ENCODE peak calls at places on chromosomes 6 and 20, in eight cellular contexts. T, Z, Q, W, X, K, U and L are unnamed samples.

GRCh38 chr6:16146527-16146955 is 17.7 kb downstream of the MYLIP start:
- DNase-seq in Q (no peak), X (no peak), W (peak; percentile 51), U (no peak), T (no peak), K (no peak), Z (no peak), L (peak; percentile 32)

GRCh38 chr20:6583134-6583738 is 184.2 kb upstream of the BMP2 start:
- DNase-seq in Q (no peak), K (peak; percentile 56), T (peak; percentile 32), X (peak; percentile 76), U (peak; percentile 65), W (peak; percentile 49), Z (peak; percentile 25), L (peak; percentile 46)

GRCh38 chr20:17541996-17542395 is 10.8 kb upstream of the BFSP1 start:
- DNase-seq in K (no peak), T (no peak), U (no peak), Z (no peak), W (peak; percentile 97), X (no peak), Q (no peak), L (no peak)

GRCh38 chr6:113998811-113999210 is 27.9 kb upstream of the HDAC2 start:
- DNase-seq in X (no peak), W (no peak), Z (no peak), U (no peak), K (no peak), T (no peak), Q (no peak), L (no peak)

GRCh38 chr6:109454483-109455160 is 950 bp downstream of the MICAL1 start:
- DNase-seq in T (peak; percentile 89), X (peak; percentile 45), Z (peak; percentile 48), K (peak; percentile 41), W (peak; percentile 20), U (no peak), Q (no peak), L (peak; percentile 38)

GRCh38 chr20:61353261-61353995 is 101.4 kb downstream of the CDH4 start:
- DNase-seq in Q (no peak), U (no peak), T (no peak), Z (no peak), X (no peak), W (peak; percentile 75), K (no peak), L (no peak)

GRCh38 chr6:33075568-33076405 is at the start of gene HLA-DPB1:
- DNase-seq in W (peak; percentile 32), T (peak; percentile 90), Z (peak; percentile 96), U (peak; percentile 33), X (peak; percentile 61), Q (no peak), K (peak; percentile 29), L (no peak)

GRCh38 chr6:46815130-46815529 is 21.9 kb downstream of the MEP1A start:
- DNase-seq in T (no peak), Z (no peak), K (no peak), Q (no peak), X (peak; percentile 27), U (no peak), W (peak; percentile 3), L (no peak)

GRCh38 chr6:37636112-37636511 is 61.6 kb downstream of the MDGA1 start:
- DNase-seq in T (no peak), X (no peak), K (no peak), U (no peak), Q (no peak), W (no peak), Z (no peak), L (no peak)

GRCh38 chr6:28337103-28337520 is 1.2 kb upstream of the ZSCAN31 start:
- DNase-seq in T (no peak), U (no peak), K (no peak), W (no peak), Z (no peak), X (no peak), Q (no peak), L (no peak)

GRCh38 chr6:169724554-169725269 is 412 bp upstream of the PHF10 start:
- DNase-seq in X (peak; percentile 88), T (peak; percentile 84), Z (no peak), W (peak; percentile 47), Q (no peak), K (peak; percentile 19), U (peak; percentile 73), L (peak; percentile 57)

GRCh38 chr20:1935696-1936366 is 40.6 kb downstream of the SIRPA start:
- DNase-seq in Z (no peak), X (peak; percentile 32), K (no peak), W (no peak), U (no peak), T (no peak), Q (peak; percentile 73), L (peak; percentile 56)

GRCh38 chr6:120826253-120826652 is 508.0 kb downstream of the TBC1D32 start:
- DNase-seq in K (peak; percentile 28), X (peak; percentile 65), T (peak; percentile 4), Q (no peak), U (peak; percentile 26), W (no peak), Z (no peak), L (peak; percentile 78)

GRCh38 chr6:62775427-62776022 is 435.7 kb upstream of the FKBP1C start:
- DNase-seq in T (peak; percentile 44), W (no peak), K (no peak), Z (no peak), Q (no peak), X (peak; percentile 51), U (peak; percentile 6), L (no peak)

GRCh38 chr6:50091641-50092040 is 41.9 kb upstream of the DEFB112 start:
- DNase-seq in X (no peak), Z (no peak), U (no peak), W (no peak), T (no peak), Q (no peak), K (no peak), L (no peak)

DNA sequence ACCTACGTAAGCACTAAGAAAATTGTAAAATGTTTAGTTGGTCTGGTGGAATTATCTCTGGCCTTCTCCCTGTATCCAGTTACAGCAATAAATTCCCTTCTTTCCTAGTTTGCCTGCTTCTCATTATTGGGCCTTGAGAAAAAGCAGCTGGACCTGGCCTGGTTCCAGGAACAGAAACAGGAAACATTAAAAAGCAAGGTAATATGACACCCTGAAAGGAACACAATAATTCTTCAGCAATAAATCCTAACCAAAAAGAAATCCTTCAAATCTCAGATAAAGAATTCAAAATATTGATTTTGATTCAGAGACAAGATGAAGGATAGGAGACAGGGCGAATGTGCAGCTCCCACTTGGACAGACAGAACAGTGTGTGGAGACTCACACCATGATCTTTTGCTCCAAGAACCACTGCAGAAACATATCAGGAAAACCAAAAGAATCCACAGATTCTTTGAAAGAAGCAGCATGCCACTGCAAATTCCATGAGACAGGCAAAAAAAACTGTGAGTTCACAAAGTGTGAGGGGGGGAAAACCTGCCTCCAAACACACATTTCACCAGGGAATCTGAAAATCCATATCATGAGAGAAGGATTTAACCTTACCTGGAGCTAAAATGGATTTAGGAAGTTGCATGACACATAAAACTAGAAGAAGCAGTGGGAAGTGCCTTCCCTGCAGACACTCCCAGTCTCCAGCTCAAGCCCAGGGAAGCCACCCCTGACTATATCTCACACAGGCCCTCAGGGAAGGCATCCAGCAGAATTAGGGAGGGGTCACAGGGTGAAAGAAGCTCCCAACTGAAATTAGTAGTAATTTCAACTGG is 28.9 kb downstream of the TREM1 start:
- DNase-seq in K (peak; percentile 31), Q (no peak), Z (no peak), U (no peak), X (peak; percentile 56), T (no peak), W (peak; percentile 48), L (peak; percentile 76)
- H3K27ac ChIP-seq in K (no peak overlapping the region), Q (no peak overlapping the region), Z (no peak overlapping the region), U (no peak overlapping the region), X (peak overlapping the region; percentile 66), T (no peak overlapping the region), W (no peak overlapping the region), L (peak overlapping the region; percentile 37)

DNA sequence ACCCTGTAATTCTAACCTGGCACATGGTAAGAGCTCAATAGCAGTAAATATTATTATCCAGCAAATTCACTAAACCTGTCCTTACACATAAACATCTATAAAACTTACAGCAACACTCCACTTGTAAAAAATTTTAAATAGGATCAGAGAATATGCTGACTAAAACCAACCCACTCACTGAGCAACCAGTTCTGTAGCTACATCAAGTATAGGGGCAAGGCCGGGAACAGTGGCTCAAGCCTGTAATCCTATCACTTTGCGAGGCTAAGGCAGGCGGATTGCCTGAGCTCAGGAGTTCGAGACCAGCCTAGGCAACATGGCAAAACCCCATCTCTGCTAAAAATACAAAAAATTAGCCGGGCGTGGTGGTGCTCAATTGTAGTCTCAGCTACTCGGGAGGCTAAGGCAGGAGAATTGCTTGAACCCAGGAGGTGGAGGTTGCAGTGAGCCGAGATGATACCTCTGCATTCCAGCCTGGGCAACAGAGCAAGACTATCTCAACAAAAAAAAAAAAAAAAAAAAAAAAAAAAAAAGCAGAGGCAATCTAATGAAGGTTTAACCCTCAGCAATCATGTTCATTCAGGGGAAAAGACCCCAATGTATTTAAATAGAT is 6.8 kb downstream of the STAU1 start:
- DNase-seq in X (no peak), U (no peak), Q (no peak), K (no peak), W (no peak), T (no peak), Z (no peak), L (no peak)
- H3K4me1 ChIP-seq in X (peaks cover 49% of the 10 kb centered on the region), U (no peaks in the 10 kb centered on the region), Q (peaks cover 51% of the 10 kb centered on the region), K (no peaks in the 10 kb centered on the region), W (peaks cover 2% of the 10 kb centered on the region), T (peaks cover 37% of the 10 kb centered on the region), Z (peaks cover 16% of the 10 kb centered on the region), L (peaks cover 72% of the 10 kb centered on the region)

DNA sequence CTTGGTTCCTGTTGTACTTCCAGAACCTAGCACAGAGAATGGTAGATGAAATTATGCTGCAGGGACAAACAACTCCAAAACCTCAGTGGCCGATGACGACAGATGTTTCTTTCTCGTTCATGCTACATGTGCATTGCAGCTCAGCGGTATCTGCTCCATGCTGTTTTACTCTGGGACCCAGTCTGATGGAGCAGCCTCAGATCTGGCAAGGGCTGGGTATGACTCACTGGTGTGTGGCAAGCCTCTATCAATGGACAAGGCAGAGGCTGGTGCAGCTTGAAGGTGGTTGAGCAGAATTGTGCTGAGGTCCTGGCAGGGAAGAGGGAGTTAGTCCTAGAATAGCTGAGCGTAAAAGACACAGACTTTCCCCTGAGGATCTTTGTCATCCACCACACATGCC is 10.3 kb upstream of the BLCAP start:
- DNase-seq in W (peak; percentile 56), U (no peak), Z (no peak), K (no peak), T (no peak), X (peak; percentile 47), Q (no peak), L (no peak)
- H3K27ac ChIP-seq in W (no peak overlapping the region), U (no peak overlapping the region), Z (no peak overlapping the region), K (no peak overlapping the region), T (no peak overlapping the region), X (no peak overlapping the region), Q (no peak overlapping the region), L (no peak overlapping the region)

DNA sequence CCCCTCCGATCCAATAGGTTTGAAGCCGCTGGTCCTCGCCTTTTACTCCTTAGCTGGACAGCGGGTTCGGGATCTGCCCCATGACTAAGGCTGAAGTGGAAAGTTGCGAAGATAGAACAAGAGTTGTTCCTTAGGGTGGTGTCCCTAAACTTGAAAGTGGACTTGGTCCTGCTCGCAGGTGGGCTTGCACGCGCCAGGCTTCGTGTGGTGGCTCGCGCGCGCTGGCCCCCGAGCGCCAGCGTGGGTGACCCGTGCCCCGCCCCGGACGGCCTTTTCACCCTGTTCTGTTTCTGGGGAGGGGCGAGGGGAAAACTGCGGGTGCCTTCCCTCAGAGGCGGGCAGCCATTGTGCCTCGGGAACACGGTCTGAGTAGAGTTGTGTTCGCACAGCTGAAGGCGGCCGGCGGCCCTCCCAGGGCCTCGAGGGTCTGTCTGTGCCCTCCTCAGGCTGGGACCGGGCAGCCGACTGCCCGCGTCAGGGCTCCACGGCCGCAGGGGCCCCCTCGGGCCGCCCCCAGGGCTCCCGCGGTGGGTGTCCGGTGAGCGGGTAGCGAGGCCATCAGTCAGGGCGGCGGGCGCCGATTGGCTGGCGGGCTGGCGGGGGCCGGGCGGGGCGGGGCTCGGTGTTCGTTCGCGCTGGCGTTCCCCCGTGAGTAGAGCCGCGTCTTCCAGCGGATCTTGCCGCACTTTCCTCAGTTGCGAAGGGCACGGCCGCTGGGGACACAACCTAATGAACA is 33.0 kb downstream of the RREB1 start:
- DNase-seq in X (peak; percentile 89), Z (no peak), W (peak; percentile 73), T (peak; percentile 54), Q (peak; percentile 91), U (peak; percentile 65), K (peak; percentile 84), L (peak; percentile 90)
- H3K4me1 ChIP-seq in X (peaks cover 61% of the 10 kb centered on the region), Z (peaks cover 85% of the 10 kb centered on the region), W (peaks cover 18% of the 10 kb centered on the region), T (peaks cover 37% of the 10 kb centered on the region), Q (peaks cover 85% of the 10 kb centered on the region), U (peaks cover 19% of the 10 kb centered on the region), K (no peaks in the 10 kb centered on the region), L (peaks cover 93% of the 10 kb centered on the region)